ENCODE peak calls at places on chromosomes 2 and 18, in nine cellular contexts. J, N, H, X, M, R, T, K and G are unnamed samples.

GRCh38 chr2:216688731-216689360 is 6.5 kb downstream of the IGFBP5 start:
- DNase-seq in X (no peak), H (no peak), J (no peak), K (peak; percentile 34), R (no peak), M (no peak), T (no peak), N (no peak), G (no peak)

GRCh38 chr2:132923787-132924186 is 253.8 kb upstream of the LYPD1 start:
- DNase-seq in X (no peak), J (no peak), N (no peak), T (no peak), M (peak; percentile 79), R (no peak), K (peak; percentile 40), H (no peak), G (no peak)

GRCh38 chr2:216765810-216766259 is 70.5 kb upstream of the IGFBP5 start:
- DNase-seq in R (peak; percentile 90), M (no peak), K (no peak), H (no peak), T (no peak), N (no peak), J (no peak), X (no peak), G (peak; percentile 69)

GRCh38 chr2:20225294-20226151 is 593 bp upstream of the SDC1 start:
- DNase-seq in R (peak; percentile 69), J (peak; percentile 90), T (no peak), K (peak; percentile 46), N (no peak), H (peak; percentile 37), M (peak; percentile 80), X (peak; percentile 69), G (no peak)

GRCh38 chr18:25826823-25827617 is 263.4 kb downstream of the SS18 start:
- DNase-seq in T (no peak), J (no peak), N (no peak), H (no peak), M (peak; percentile 21), R (no peak), X (no peak), K (no peak), G (no peak)

GRCh38 chr2:224309216-224309615 is 92.7 kb downstream of the FAM124B start:
- DNase-seq in J (no peak), R (no peak), T (peak; percentile 62), K (peak; percentile 2), X (no peak), N (no peak), M (peak; percentile 3), H (no peak), G (no peak)

GRCh38 chr18:75211002-75211621 is 515 bp downstream of the TSHZ1 start:
- DNase-seq in N (no peak), K (peak; percentile 34), X (peak; percentile 53), T (no peak), J (peak; percentile 74), R (no peak), H (peak; percentile 34), M (peak; percentile 15), G (peak; percentile 33)

GRCh38 chr2:28445448-28446258 is 50.2 kb upstream of the PLB1 start:
- DNase-seq in H (peak; percentile 59), J (no peak), R (no peak), K (peak; percentile 87), M (peak; percentile 96), N (no peak), T (peak; percentile 94), X (no peak), G (no peak)

GRCh38 chr2:120988051-120988707 is 252.5 kb downstream of the GLI2 start:
- DNase-seq in H (no peak), X (no peak), N (no peak), T (no peak), M (no peak), R (no peak), J (no peak), K (no peak), G (no peak)

GRCh38 chr2:176699660-176700059 is 430.4 kb downstream of the MTX2 start:
- DNase-seq in R (no peak), M (no peak), H (no peak), K (no peak), T (no peak), N (no peak), J (no peak), X (no peak), G (no peak)

GRCh38 chr18:40534748-40535147 is 1420.3 kb upstream of the PIK3C3 start:
- DNase-seq in K (peak; percentile 1), J (no peak), T (no peak), M (no peak), X (no peak), H (no peak), R (no peak), N (no peak), G (no peak)

GRCh38 chr18:48095726-48096125 is 165.3 kb upstream of the SMAD2 start:
- DNase-seq in R (no peak), X (no peak), T (no peak), M (no peak), K (no peak), J (no peak), H (no peak), N (no peak), G (no peak)

GRCh38 chr18:52236134-52236533 is 103.9 kb upstream of the DCC start:
- DNase-seq in R (no peak), H (no peak), T (no peak), X (no peak), K (peak; percentile 57), M (no peak), N (no peak), J (no peak), G (no peak)

GRCh38 chr2:118371500-118371899 is 283.2 kb downstream of the INSIG2 start:
- DNase-seq in H (peak; percentile 2), X (peak; percentile 61), T (no peak), K (peak; percentile 34), N (peak; percentile 1), J (peak; percentile 69), M (peak; percentile 49), R (peak; percentile 20), G (peak; percentile 64)

GRCh38 chr2:55883339-55883738 is 40.2 kb downstream of the EFEMP1 start:
- DNase-seq in T (no peak), M (no peak), X (peak; percentile 56), J (no peak), R (no peak), K (peak; percentile 83), H (no peak), N (no peak), G (no peak)

GRCh38 chr18:23438608-23439366 is 14.3 kb upstream of the RIOK3 start:
- DNase-seq in X (no peak), R (no peak), M (no peak), K (no peak), J (no peak), T (no peak), H (no peak), N (no peak), G (no peak)

GRCh38 chr18:2536063-2536462 is 35.2 kb downstream of the METTL4 start:
- DNase-seq in R (no peak), H (no peak), M (no peak), X (no peak), K (no peak), J (peak; percentile 58), T (no peak), N (no peak), G (no peak)

GRCh38 chr2:47437287-47437686 is 34.3 kb downstream of the MSH2 start:
- DNase-seq in M (peak; percentile 8), N (peak; percentile 68), R (peak; percentile 2), H (no peak), T (no peak), X (peak; percentile 68), J (no peak), K (peak; percentile 74), G (no peak)

GRCh38 chr2:47208852-47209606 is 53.9 kb upstream of the STPG4 start:
- DNase-seq in M (peak; percentile 79), K (peak; percentile 66), N (no peak), X (no peak), J (no peak), T (no peak), R (no peak), H (no peak), G (no peak)

GRCh38 chr2:216319771-216320170 is 52.5 kb downstream of the MARCHF4 start:
- DNase-seq in K (no peak), X (no peak), R (no peak), T (peak; percentile 55), H (no peak), N (no peak), J (no peak), M (no peak), G (no peak)

GRCh38 chr18:42412896-42413295 is 457.9 kb downstream of the PIK3C3 start:
- DNase-seq in T (no peak), H (no peak), M (no peak), X (no peak), R (no peak), J (no peak), N (no peak), K (peak; percentile 35), G (no peak)

GRCh38 chr2:197327776-197328169 is 17.2 kb upstream of the ANKRD44 start:
- DNase-seq in X (no peak), H (no peak), K (no peak), T (no peak), J (no peak), R (no peak), N (no peak), M (no peak), G (no peak)

GRCh38 chr2:162243305-162243693 is at the start of gene FAP:
- DNase-seq in T (peak; percentile 79), N (no peak), H (no peak), J (no peak), X (no peak), K (peak; percentile 92), M (peak; percentile 53), R (no peak), G (no peak)

GRCh38 chr18:62183578-62184195 is 3.2 kb downstream of the PIGN start:
- DNase-seq in J (peak; percentile 88), N (peak; percentile 53), R (peak; percentile 50), H (peak; percentile 36), K (peak; percentile 78), X (peak; percentile 74), M (peak; percentile 19), T (peak; percentile 8), G (peak; percentile 30)

GRCh38 chr18:62812891-62813290 is 97.5 kb downstream of the PHLPP1 start:
- DNase-seq in K (no peak), R (no peak), J (no peak), N (no peak), T (no peak), X (no peak), M (no peak), H (no peak), G (no peak)